ENCODE peak calls at places on chromosomes 11 and 22, in ten cellular contexts. N, P, S, O, W, A, F, V, I and Z are unnamed samples. For H3K27me3 and H3K4me1, the result is how much of the 10 kb centered on the place peaks cover.

GRCh38 chr22:27433585-27434190 is 367.9 kb downstream of the MN1 start:
- DNase-seq in N (no peak), P (no peak), S (no peak), O (no peak), W (peak), A (no peak), F (no peak), V (no peak), I (no peak), Z (no peak)

GRCh38 chr11:115759622-115760527 is 255.7 kb upstream of the CADM1 start:
- DNase-seq in N (no peak), P (peak), S (peak), O (peak), W (peak), A (no peak), F (no peak), V (no peak), I (no peak), Z (no peak)

GRCh38 chr11:63951779-63952536 is 13.2 kb downstream of the NAA40 start:
- DNase-seq in N (no peak), P (no peak), S (no peak), O (no peak), W (no peak), A (peak), F (no peak), V (peak), I (no peak), Z (no peak)

GRCh38 chr22:30664798-30665197 is 2.9 kb downstream of the DUSP18 start:
- DNase-seq in N (no peak), P (no peak), S (no peak), O (no peak), W (no peak), A (no peak), F (no peak), V (no peak), I (no peak), Z (no peak)

GRCh38 chr11:58654079-58654907 is 31.8 kb downstream of the CNTF start:
- DNase-seq in N (peak), P (peak), S (peak), O (peak), W (peak), A (peak), F (peak), V (peak), I (peak), Z (peak)

GRCh38 chr11:44673691-44674090 is 53.1 kb upstream of the TSPAN18 start:
- DNase-seq in N (no peak), P (no peak), S (no peak), O (no peak), W (no peak), A (no peak), F (no peak), V (no peak), I (no peak), Z (no peak)

GRCh38 chr11:85977751-85978160 is 91.1 kb downstream of the PICALM start:
- DNase-seq in N (no peak), P (no peak), S (peak), O (no peak), W (no peak), A (no peak), F (no peak), V (no peak), I (no peak), Z (no peak)

GRCh38 chr11:71940561-71941219 is 11.8 kb downstream of the RNF121 start:
- DNase-seq in N (no peak), P (no peak), S (no peak), O (no peak), W (no peak), A (no peak), F (no peak), V (no peak), I (no peak), Z (no peak)

GRCh38 chr11:68008381-68009337 is 1.5 kb upstream of the ALDH3B1 start:
- DNase-seq in N (peak), P (no peak), S (no peak), O (no peak), W (no peak), A (no peak), F (no peak), V (no peak), I (no peak), Z (no peak)

GRCh38 chr11:70618471-70619101 is 220.3 kb downstream of the CTTN start:
- DNase-seq in N (no peak), P (no peak), S (no peak), O (no peak), W (no peak), A (no peak), F (no peak), V (no peak), I (no peak), Z (no peak)
- H3K27me3 ChIP-seq in N (under half), P (under half), S (under half), O (under half), W (under half), A (under half), F (under half), V (under half), I (under half), Z (under half)

DNA sequence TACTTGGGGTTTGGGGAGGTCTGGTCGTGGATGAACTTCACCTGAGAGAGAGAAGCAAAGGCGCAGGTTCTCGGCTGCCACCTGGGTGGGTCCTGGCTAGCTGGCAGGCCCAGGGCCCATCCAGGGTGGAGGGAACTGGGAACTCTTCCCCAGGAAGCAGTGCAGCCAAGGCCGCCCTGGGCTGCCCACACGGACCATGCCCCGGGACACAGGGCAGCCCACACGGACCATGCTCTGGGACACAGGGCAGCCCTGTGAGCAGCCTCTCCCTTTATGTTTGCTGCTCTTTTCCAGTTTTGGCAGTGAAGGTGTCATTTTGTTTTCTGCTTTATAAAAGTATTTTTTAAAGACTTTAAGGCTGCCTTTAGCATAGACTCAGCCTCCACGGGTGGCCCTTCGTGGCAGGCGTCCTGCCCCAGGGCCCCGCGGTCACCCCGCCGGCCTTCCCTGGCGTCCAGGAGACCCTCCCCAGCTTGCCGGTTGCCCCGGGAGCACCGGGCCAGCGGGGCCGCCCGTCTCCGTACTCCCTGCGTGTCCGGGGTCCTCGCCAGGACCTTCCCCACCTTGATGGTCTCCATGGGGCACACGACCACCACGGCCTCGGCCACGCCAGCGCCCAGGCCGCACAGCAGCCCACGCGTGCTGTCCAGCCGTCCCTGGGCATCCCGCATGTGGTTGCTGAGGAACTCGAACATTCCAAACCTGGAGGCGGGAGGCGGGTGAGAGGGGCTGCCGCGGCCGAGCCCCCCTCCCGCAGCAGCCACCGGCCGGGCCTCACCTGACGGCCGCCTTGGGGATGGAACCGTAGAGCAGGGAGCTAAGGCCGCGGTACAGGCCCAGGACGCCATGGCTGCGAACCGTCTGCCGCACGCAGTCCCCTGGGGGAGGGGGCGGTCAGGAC is 1.1 kb downstream of the SLC25A1 start:
- DNase-seq in N (no peak), P (no peak), S (no peak), O (no peak), W (peak), A (no peak), F (peak), V (no peak), I (no peak), Z (no peak)
- H3K4me1 ChIP-seq in N (half or more), P (under half), S (under half), O (under half), W (under half), A (under half), F (half or more), V (under half), I (under half), Z (under half)

DNA sequence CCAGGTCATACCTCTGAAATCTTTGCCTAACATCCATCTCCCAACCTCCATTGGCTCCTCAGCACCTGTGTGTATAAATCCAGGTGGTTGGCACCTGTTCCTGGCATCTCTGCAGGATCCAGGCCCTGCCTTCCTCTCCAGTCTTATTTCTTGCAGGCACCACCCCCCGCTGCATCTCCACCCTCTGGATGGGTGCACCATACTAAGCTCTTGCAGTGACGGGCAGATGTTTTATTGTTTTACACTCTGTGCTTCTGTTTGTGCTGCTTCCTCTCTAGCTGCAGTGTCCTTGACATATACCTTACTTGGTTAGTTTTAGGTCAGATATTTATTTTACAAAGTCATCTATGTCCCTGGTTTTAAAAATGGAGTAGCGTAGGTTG is 102.6 kb downstream of the TBC1D22A start:
- DNase-seq in N (no peak), P (no peak), S (no peak), O (no peak), W (peak), A (no peak), F (no peak), V (no peak), I (no peak), Z (no peak)
- H3K4me3 ChIP-seq in N (no peak), P (no peak), S (no peak), O (no peak), W (no peak), A (no peak), F (no peak), V (no peak), I (no peak), Z (no peak)

GRCh38 chr11:61555978-61556377 is 24.9 kb downstream of the SYT7 start:
- DNase-seq in N (no peak), P (no peak), S (no peak), O (no peak), W (no peak), A (no peak), F (no peak), V (no peak), I (no peak), Z (no peak)

GRCh38 chr11:61555051-61555969 is 25.6 kb downstream of the SYT7 start:
- DNase-seq in N (no peak), P (peak), S (no peak), O (peak), W (peak), A (no peak), F (peak), V (no peak), I (no peak), Z (peak)

GRCh38 chr11:61553373-61554171 is 27.3 kb downstream of the SYT7 start:
- DNase-seq in N (no peak), P (no peak), S (no peak), O (no peak), W (no peak), A (no peak), F (no peak), V (no peak), I (no peak), Z (no peak)

GRCh38 chr11:61552108-61552635 is 28.7 kb downstream of the SYT7 start:
- DNase-seq in N (peak), P (no peak), S (no peak), O (no peak), W (no peak), A (no peak), F (no peak), V (no peak), I (no peak), Z (no peak)

GRCh38 chr11:61554172-61554988 is 26.5 kb downstream of the SYT7 start:
- DNase-seq in N (no peak), P (no peak), S (no peak), O (no peak), W (no peak), A (no peak), F (no peak), V (no peak), I (no peak), Z (no peak)
- H3K27me3 ChIP-seq in N (under half), P (under half), S (under half), O (under half), W (under half), A (under half), F (under half), V (under half), I (under half), Z (half or more)

DNA sequence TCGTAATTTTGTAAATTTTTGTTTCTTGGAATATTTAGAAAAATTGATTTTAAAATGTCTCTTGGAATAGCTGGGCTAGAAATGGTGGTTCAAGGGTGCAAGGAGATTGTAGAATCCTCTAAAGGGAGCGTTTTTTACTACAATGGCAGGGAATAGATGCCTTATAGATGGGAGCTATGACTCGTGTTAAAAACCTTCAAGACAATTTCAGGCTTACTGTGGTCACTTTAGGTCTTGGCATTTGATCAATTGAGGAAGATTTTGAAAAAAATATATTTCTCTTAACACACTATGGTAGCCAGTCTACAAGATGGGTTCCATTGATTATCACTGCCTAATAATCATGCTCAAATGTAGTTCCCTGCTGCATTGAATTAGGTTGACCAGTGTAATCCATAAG is 25.0 kb downstream of the METTL15 start:
- DNase-seq in N (no peak), P (no peak), S (peak), O (no peak), W (no peak), A (no peak), F (no peak), V (no peak), I (no peak), Z (no peak)
- H3K4me1 ChIP-seq in N (under half), P (under half), S (under half), O (under half), W (under half), A (under half), F (under half), V (under half), I (under half), Z (under half)

GRCh38 chr11:131675489-131675888 is 305.1 kb downstream of the NTM start:
- DNase-seq in N (no peak), P (no peak), S (peak), O (no peak), W (no peak), A (no peak), F (no peak), V (no peak), I (no peak), Z (no peak)

GRCh38 chr11:131677832-131678470 is 307.5 kb downstream of the NTM start:
- DNase-seq in N (no peak), P (no peak), S (no peak), O (no peak), W (no peak), A (no peak), F (no peak), V (no peak), I (no peak), Z (no peak)

GRCh38 chr11:131682373-131683015 is 312.1 kb downstream of the NTM start:
- DNase-seq in N (no peak), P (no peak), S (no peak), O (no peak), W (peak), A (no peak), F (no peak), V (no peak), I (no peak), Z (no peak)

GRCh38 chr11:131681875-131682274 is 311.5 kb downstream of the NTM start:
- DNase-seq in N (no peak), P (no peak), S (no peak), O (no peak), W (peak), A (no peak), F (no peak), V (no peak), I (no peak), Z (no peak)

GRCh38 chr11:131678658-131679340 is 308.4 kb downstream of the NTM start:
- DNase-seq in N (no peak), P (no peak), S (no peak), O (no peak), W (peak), A (no peak), F (no peak), V (no peak), I (no peak), Z (no peak)
- H3K4me3 ChIP-seq in N (no peak), P (no peak), S (no peak), O (no peak), W (no peak), A (no peak), F (no peak), V (no peak), I (no peak), Z (no peak)

DNA sequence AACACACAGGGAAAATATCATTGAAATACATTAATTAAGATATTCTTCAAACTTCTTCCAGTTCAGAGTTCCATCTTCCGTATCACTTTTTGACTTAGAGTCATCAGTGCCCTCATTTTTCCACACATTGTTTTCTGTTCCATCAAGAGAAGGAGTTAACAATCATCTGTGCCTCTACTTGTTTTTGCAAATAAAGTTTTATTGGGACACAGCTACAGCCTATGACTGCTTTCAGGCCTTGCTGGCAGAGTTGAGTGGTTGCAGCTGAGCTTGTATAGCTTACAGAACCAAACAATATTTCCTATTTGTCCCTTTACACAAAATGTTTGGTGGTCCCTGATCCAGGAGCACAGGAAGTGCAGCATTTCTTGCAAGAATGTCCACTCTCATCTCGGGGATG is 51.6 kb downstream of the SGSM1 start:
- DNase-seq in N (no peak), P (no peak), S (no peak), O (no peak), W (no peak), A (no peak), F (no peak), V (no peak), I (no peak), Z (no peak)
- H3K27me3 ChIP-seq in N (under half), P (under half), S (under half), O (under half), W (under half), A (under half), F (under half), V (under half), I (under half), Z (under half)

DNA sequence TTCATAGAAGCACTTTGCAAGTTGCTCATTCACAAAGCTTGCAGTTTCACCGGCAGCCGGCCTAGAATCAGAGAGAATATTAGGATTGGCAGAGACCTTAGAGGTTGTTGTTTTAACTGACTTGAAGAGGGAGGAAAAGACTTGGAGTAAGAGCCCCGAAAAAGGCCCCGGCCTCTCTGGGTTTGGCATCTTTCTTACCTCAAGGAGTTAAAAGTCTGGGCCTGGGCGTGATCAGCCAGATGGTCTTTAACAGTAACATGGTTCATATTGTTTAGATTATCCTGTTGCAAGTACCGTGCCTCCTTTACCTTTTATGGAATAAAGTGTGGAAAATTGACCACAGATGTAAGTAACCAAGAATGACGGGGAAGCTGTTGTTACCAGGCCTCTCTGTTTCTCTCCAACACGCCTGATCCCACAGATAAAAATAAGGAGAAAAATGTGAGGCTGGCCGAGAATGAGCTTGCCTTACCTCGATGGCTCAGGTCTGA is 56.2 kb downstream of the PARVA start:
- DNase-seq in N (no peak), P (no peak), S (peak), O (no peak), W (peak), A (no peak), F (no peak), V (no peak), I (no peak), Z (no peak)
- H3K4me1 ChIP-seq in N (half or more), P (under half), S (under half), O (under half), W (under half), A (under half), F (under half), V (under half), I (under half), Z (under half)

DNA sequence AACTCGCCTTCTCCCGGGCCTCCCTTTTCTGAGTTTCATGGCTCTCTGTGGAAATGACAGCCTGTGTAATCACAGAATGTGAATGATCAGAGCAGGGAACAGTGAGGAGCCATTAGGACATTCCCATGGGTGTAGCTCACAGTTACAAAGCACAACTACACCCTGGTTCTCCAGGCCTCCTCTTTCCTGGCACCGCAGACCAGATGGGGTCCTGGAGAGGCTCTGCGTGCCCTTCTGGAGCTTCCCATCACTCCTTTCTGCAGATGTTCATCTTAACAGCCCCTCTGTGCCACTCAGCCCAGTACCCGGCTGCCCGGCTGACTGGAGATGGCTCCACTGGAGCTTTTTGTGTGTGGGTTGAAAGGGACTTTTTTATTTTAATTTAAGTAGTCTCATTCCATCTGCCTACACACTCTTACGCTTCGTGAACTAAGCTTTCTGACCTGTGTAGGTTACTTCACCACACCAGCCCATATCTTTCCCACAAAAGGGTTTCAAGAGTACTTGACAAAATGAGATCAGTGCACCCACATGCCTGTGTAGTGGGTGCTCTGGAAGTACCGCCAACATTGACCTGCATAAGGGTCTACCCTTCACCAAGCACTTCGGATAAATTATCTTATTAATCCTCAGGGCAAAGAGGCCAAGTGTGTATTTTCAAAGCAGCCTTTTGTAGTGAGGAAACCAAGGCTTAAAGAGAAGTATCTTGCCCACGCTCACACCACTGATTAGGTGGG is 29.8 kb downstream of the SREBF2 start:
- DNase-seq in N (no peak), P (no peak), S (no peak), O (no peak), W (no peak), A (peak), F (no peak), V (no peak), I (no peak), Z (no peak)
- H3K4me3 ChIP-seq in N (no peak), P (no peak), S (no peak), O (no peak), W (no peak), A (peak), F (no peak), V (no peak), I (no peak), Z (no peak)

GRCh38 chr11:90500922-90501568 is 278.2 kb upstream of the CHORDC1 start:
- DNase-seq in N (no peak), P (no peak), S (no peak), O (no peak), W (no peak), A (no peak), F (no peak), V (no peak), I (no peak), Z (no peak)
- H3K27me3 ChIP-seq in N (under half), P (under half), S (under half), O (under half), W (under half), A (under half), F (under half), V (under half), I (under half), Z (under half)